ENCODE peak calls at places on chromosomes 2 and 18, in ten cellular contexts. Z is gastrocnemius medialis, B is PC-3, N is tibial artery, Q is psoas muscle, T is left ventricle myocardium inferior, U is brain microvascular endothelial cell, H is transverse colon, K is IMR-90, R is thoracic aorta. L is an unnamed sample.

GRCh38 chr18:79953921-79954651 is 2.6 kb upstream of the SLC66A2 start:
- DNase-seq in T (no peak), K (no peak), B (no peak), Z (no peak), R (no peak), Q (no peak), H (peak), U (no peak), N (no peak), L (peak)

GRCh38 chr2:147860009-147860408 is 15.2 kb downstream of the ACVR2A start:
- DNase-seq in H (no peak), T (no peak), Q (no peak), Z (no peak), U (no peak), B (no peak), R (no peak), K (no peak), N (no peak), L (no peak)

GRCh38 chr2:237235383-237236095 is 149.8 kb downstream of the COPS8 start:
- DNase-seq in K (peak), B (peak), Q (peak), Z (peak), R (no peak), U (peak), T (peak), H (peak), N (peak), L (no peak)

GRCh38 chr2:181465686-181466375 is 8.6 kb downstream of the ITGA4 start:
- DNase-seq in H (no peak), T (no peak), R (no peak), Q (no peak), B (no peak), K (peak), Z (no peak), U (peak), N (no peak), L (no peak)

GRCh38 chr2:108541451-108541850 is 7.2 kb downstream of the LIMS1 start:
- DNase-seq in Q (no peak), N (no peak), R (no peak), B (no peak), H (peak), K (no peak), U (no peak), T (no peak), Z (no peak), L (no peak)

GRCh38 chr2:23690421-23691105 is 236.4 kb downstream of the ATAD2B start:
- DNase-seq in Q (peak), R (no peak), K (no peak), T (peak), H (no peak), B (no peak), N (no peak), U (no peak), Z (peak), L (no peak)

GRCh38 chr2:30981101-30981500 is 157.1 kb downstream of the GALNT14 start:
- DNase-seq in U (no peak), Z (no peak), N (no peak), K (no peak), R (no peak), B (no peak), T (no peak), H (no peak), Q (no peak), L (no peak)

GRCh38 chr2:163175294-163175693 is 336.7 kb upstream of the KCNH7 start:
- DNase-seq in B (no peak), H (no peak), Q (no peak), R (no peak), K (no peak), Z (peak), U (no peak), N (no peak), T (no peak), L (no peak)

GRCh38 chr2:11672404-11672803 is 2.4 kb upstream of the NTSR2 start:
- DNase-seq in Z (no peak), N (no peak), T (no peak), Q (no peak), H (no peak), R (no peak), B (no peak), K (no peak), U (no peak), L (no peak)

GRCh38 chr2:111162718-111163331 is 42.1 kb downstream of the BCL2L11 start:
- DNase-seq in B (no peak), Q (no peak), R (no peak), Z (no peak), K (peak), H (no peak), N (no peak), U (peak), T (no peak), L (no peak)

GRCh38 chr2:229650886-229651285 is 63.5 kb downstream of the DNER start:
- DNase-seq in R (no peak), U (no peak), T (no peak), H (no peak), B (no peak), Z (no peak), N (no peak), K (no peak), Q (no peak), L (no peak)

GRCh38 chr2:21265752-21266151 is 142.0 kb downstream of the TDRD15 start:
- DNase-seq in K (no peak), B (no peak), Z (no peak), Q (no peak), H (no peak), R (no peak), N (no peak), U (no peak), T (no peak), L (no peak)

GRCh38 chr2:69223759-69224494 is 163.1 kb downstream of the GFPT1 start:
- DNase-seq in K (no peak), B (peak), N (no peak), H (no peak), Q (no peak), T (no peak), R (no peak), U (no peak), Z (no peak), L (no peak)

GRCh38 chr2:84865181-84865783 is 15.6 kb downstream of the TRABD2A start:
- DNase-seq in K (peak), R (no peak), B (peak), N (no peak), H (no peak), U (no peak), T (no peak), Q (no peak), Z (no peak), L (no peak)

GRCh38 chr2:194819367-194819766 is 837.7 kb upstream of the SLC39A10 start:
- DNase-seq in Z (no peak), K (no peak), N (no peak), U (no peak), T (no peak), H (no peak), B (peak), Q (no peak), R (no peak), L (no peak)

GRCh38 chr2:218878941-218879761 is 1.5 kb upstream of the WNT10A start:
- DNase-seq in T (peak), Z (no peak), N (no peak), H (peak), Q (no peak), U (no peak), R (no peak), K (no peak), B (no peak), L (no peak)

GRCh38 chr18:25563816-25564370 is 211.9 kb upstream of the ZNF521 start:
- DNase-seq in U (no peak), Q (no peak), H (no peak), N (no peak), T (no peak), R (no peak), B (no peak), K (no peak), Z (no peak), L (no peak)

GRCh38 chr2:26612522-26613240 is 28.5 kb downstream of the CIB4 start:
- DNase-seq in U (no peak), T (peak), Z (peak), Q (peak), K (no peak), H (peak), B (no peak), R (no peak), N (peak), L (no peak)
- H3K27ac ChIP-seq in U (no peak), T (no peak), Z (no peak), Q (no peak), K (no peak), H (peak), B (no peak), R (peak), N (no peak), L (no peak)

GRCh38 chr2:241039416-241039815 is 41.0 kb downstream of the SNED1 start:
- DNase-seq in T (no peak), R (no peak), B (no peak), U (no peak), N (no peak), Q (no peak), Z (no peak), H (no peak), K (no peak), L (no peak)

GRCh38 chr2:241038374-241039180 is 40.2 kb downstream of the SNED1 start:
- DNase-seq in H (no peak), R (no peak), B (no peak), Q (no peak), N (no peak), Z (no peak), K (no peak), T (no peak), U (no peak), L (no peak)

GRCh38 chr2:241040081-241040803 is 41.8 kb downstream of the SNED1 start:
- DNase-seq in Q (no peak), N (no peak), T (no peak), K (no peak), R (no peak), U (no peak), Z (no peak), H (no peak), B (no peak), L (no peak)

GRCh38 chr2:241041557-241042158 is 43.2 kb downstream of the SNED1 start:
- DNase-seq in U (no peak), H (no peak), R (no peak), K (no peak), Q (no peak), B (no peak), Z (no peak), N (no peak), T (no peak), L (no peak)

DNA sequence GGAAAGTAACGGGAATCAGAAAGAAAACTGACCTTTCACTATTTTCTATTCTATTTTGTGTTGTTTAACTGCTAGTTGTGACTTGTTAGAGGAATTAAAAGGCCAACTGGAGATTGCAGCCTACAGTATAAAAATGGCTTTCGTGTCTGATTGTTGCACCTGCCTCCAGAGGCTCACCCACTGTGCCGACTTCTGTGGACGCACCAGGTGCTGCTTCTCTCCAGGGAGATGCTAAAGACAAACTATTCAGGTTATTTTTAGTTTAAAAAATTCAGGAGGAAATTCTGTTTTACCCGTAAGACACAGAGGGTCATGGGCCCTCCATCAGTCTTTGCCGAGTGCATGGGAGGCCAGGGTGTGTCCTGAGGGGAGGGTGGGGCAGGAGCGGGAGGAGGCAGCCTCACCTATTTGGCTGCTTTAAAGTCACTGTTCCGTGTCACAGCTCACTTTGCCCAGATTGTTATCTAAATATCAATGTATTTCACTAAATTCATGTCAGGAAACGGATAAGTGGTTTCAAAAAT is 42.5 kb downstream of the SNED1 start:
- DNase-seq in Z (no peak), H (no peak), N (no peak), Q (no peak), K (no peak), R (no peak), T (no peak), B (no peak), U (no peak), L (no peak)
- H3K4me3 ChIP-seq in Z (no peak), H (no peak), N (no peak), Q (no peak), K (no peak), R (no peak), T (no peak), B (no peak), U (no peak), L (no peak)

GRCh38 chr18:41763361-41763760 is 191.7 kb upstream of the PIK3C3 start:
- DNase-seq in T (no peak), K (no peak), Q (no peak), R (no peak), Z (no peak), H (no peak), B (no peak), U (no peak), N (no peak), L (no peak)

GRCh38 chr18:41771971-41772370 is 183.1 kb upstream of the PIK3C3 start:
- DNase-seq in U (no peak), K (peak), Z (no peak), T (no peak), N (no peak), R (no peak), Q (no peak), B (no peak), H (no peak), L (no peak)

DNA sequence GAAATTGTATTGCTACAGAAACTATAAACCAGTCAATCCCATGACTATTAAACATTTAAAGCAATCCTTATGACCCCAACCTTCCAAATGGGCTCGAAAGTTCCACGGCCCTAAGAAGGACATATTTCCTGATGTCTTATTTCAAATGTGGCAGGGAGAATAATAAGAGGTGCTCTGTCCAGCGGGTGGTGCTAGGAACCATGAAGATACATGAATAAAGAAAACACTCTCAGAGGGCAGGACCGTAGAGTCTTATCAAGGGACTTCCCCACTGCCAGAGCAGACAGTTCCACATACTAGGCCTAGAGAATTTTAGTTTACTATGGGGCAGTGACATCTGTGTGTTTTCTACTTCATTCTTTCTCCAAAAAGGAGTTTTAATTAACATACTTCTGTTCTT is 187.1 kb upstream of the PIK3C3 start:
- DNase-seq in Q (no peak), R (no peak), H (no peak), T (no peak), Z (no peak), N (no peak), B (peak), U (peak), K (peak), L (no peak)
- TF ChIP-seq CTCF in Q (no peak), R (no peak), H (no peak), T (no peak), Z (no peak), N (no peak), B (peak), U (peak), K (peak), L (no peak)

GRCh38 chr2:182761903-182762302 is 45.8 kb downstream of the DNAJC10 start:
- DNase-seq in B (no peak), U (peak), K (peak), Q (no peak), Z (no peak), T (no peak), R (no peak), N (peak), H (no peak), L (no peak)
- H3K27ac ChIP-seq in B (no peak), U (no peak), K (no peak), Q (no peak), Z (no peak), T (peak), R (peak), N (peak), H (peak), L (no peak)

GRCh38 chr18:6174983-6175382 is 239.7 kb downstream of the L3MBTL4 start:
- DNase-seq in Q (no peak), R (no peak), B (no peak), Z (no peak), K (no peak), U (no peak), T (no peak), N (no peak), H (no peak), L (no peak)

GRCh38 chr18:6170604-6171003 is 244.1 kb downstream of the L3MBTL4 start:
- DNase-seq in H (no peak), K (no peak), R (no peak), T (no peak), N (no peak), Z (no peak), Q (no peak), U (no peak), B (no peak), L (no peak)
- H3K4me3 ChIP-seq in H (no peak), K (no peak), R (no peak), T (no peak), N (no peak), Z (no peak), Q (no peak), U (no peak), B (no peak), L (no peak)

DNA sequence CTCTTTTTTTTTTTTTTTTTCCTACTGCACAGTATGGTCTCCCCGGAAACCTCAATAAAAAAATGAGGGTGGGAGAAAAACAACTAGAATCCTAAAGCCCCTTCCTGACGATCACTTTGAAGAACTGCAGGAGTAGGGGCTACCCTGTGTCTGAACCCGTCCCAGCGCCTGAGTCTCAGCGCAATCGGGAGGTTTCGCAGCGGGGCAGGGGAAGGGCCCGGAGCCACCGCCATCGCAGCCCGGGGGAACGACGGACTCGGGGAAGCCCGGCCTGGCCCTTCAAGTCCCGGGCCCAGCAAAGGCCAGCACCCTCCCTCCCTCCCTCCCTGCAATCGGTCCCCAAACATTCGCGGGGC is 406 bp downstream of the NARS1 start:
- DNase-seq in K (no peak), B (peak), Q (no peak), H (no peak), Z (no peak), N (no peak), U (no peak), R (no peak), T (no peak), L (no peak)
- TF ChIP-seq CTCF in K (no peak), B (no peak), Q (no peak), H (no peak), Z (no peak), N (no peak), U (no peak), R (no peak), T (no peak), L (no peak)

GRCh38 chr2:182941121-182941713 is 74.8 kb upstream of the FRZB start:
- DNase-seq in H (no peak), N (no peak), K (no peak), Q (no peak), U (no peak), T (no peak), Z (no peak), B (no peak), R (no peak), L (no peak)
- H3K27ac ChIP-seq in H (no peak), N (no peak), K (peak), Q (no peak), U (no peak), T (no peak), Z (no peak), B (no peak), R (no peak), L (no peak)

L was measured in CD8-positive, alpha-beta T cell.